ENCODE peak calls at places on chromosomes 16 and 17, in nine cellular contexts. T is M059J, V is hypothalamus, C is fibroblast of lung, E is NCI-H1417, R is OCI-M1, M is left cardiac atrium, Q is GM13976, J is suprapubic skin. U is an unnamed sample.

GRCh38 chr16:31400191-31400590 is 7.1 kb downstream of the ITGAD start:
- DNase-seq in T (no peak), V (no peak), C (no peak), E (no peak), R (no peak), M (no peak), Q (no peak), J (no peak), U (no peak)

GRCh38 chr16:27364493-27365141 is 37.4 kb upstream of the IL21R start:
- DNase-seq in T (no peak), V (no peak), C (no peak), E (no peak), R (no peak), M (no peak), Q (no peak), J (no peak), U (no peak)

GRCh38 chr17:72426321-72426720 is 305.5 kb downstream of the SOX9 start:
- DNase-seq in T (no peak), V (no peak), C (no peak), E (no peak), R (no peak), M (no peak), Q (no peak), J (no peak), U (no peak)

GRCh38 chr17:8870406-8871040 is 3.0 kb upstream of the PIK3R6 start:
- DNase-seq in T (no peak), V (no peak), C (no peak), E (no peak), R (no peak), M (no peak), Q (no peak), J (no peak), U (no peak)

GRCh38 chr16:67846320-67847063 is at the start of gene NUTF2:
- DNase-seq in T (peak), V (peak), C (peak), E (peak), R (peak), M (peak), Q (peak), J (peak), U (peak)

GRCh38 chr16:64864232-64864803 is 257.5 kb downstream of the CDH11 start:
- DNase-seq in T (peak), V (no peak), C (peak), E (no peak), R (no peak), M (no peak), Q (no peak), J (no peak), U (peak)

GRCh38 chr16:79089735-79090284 is 510.7 kb downstream of the MAF start:
- DNase-seq in T (peak), V (no peak), C (no peak), E (no peak), R (peak), M (no peak), Q (no peak), J (no peak), U (no peak)

GRCh38 chr16:83882118-83882879 is 16.6 kb upstream of the MLYCD start:
- DNase-seq in T (no peak), V (no peak), C (no peak), E (no peak), R (no peak), M (no peak), Q (no peak), J (no peak), U (no peak)

GRCh38 chr17:55134486-55135157 is 130.1 kb upstream of the HLF start:
- DNase-seq in T (no peak), V (no peak), C (peak), E (no peak), R (no peak), M (no peak), Q (no peak), J (no peak), U (no peak)

GRCh38 chr16:27313422-27314160 is at the start of gene IL4R:
- DNase-seq in T (peak), V (no peak), C (peak), E (no peak), R (peak), M (peak), Q (peak), J (peak), U (peak)

GRCh38 chr17:39209317-39210092 is 9.4 kb downstream of the RPL19 start:
- DNase-seq in T (peak), V (peak), C (peak), E (peak), R (no peak), M (peak), Q (no peak), J (peak), U (peak)

U was measured in fibroblast of gingiva.